ENCODE peak calls at places on chromosomes 2 and 18, in six cellular contexts. Q, S, L, V, G and F are unnamed samples.

GRCh38 chr2:67067656-67068055 is 329.5 kb upstream of the ETAA1 start:
- DNase-seq in L (no peak), G (no peak), V (no peak), S (no peak), Q (no peak), F (no peak)

GRCh38 chr2:25109822-25110221 is 58.6 kb downstream of the POMC start:
- DNase-seq in S (no peak), L (no peak), G (no peak), Q (no peak), V (no peak), F (no peak)

GRCh38 chr2:63790913-63791312 is 50.8 kb upstream of the UGP2 start:
- DNase-seq in Q (peak), G (no peak), L (no peak), V (no peak), S (peak), F (no peak)

GRCh38 chr2:179613701-179614100 is 247.7 kb downstream of the ZNF385B start:
- DNase-seq in L (no peak), Q (peak), S (peak), G (peak), V (no peak), F (no peak)

GRCh38 chr18:35050638-35051287 is 9.6 kb downstream of the MAPRE2 start:
- DNase-seq in V (no peak), G (no peak), S (peak), Q (no peak), L (no peak), F (no peak)

GRCh38 chr2:10497797-10498251 is 49.7 kb upstream of the ODC1 start:
- DNase-seq in V (peak), L (peak), S (peak), Q (peak), G (no peak), F (peak)

GRCh38 chr18:21894619-21895367 is 154.2 kb downstream of the MIB1 start:
- DNase-seq in Q (no peak), S (peak), G (no peak), L (no peak), V (no peak), F (no peak)

GRCh38 chr2:212979046-212979612 is 172.3 kb downstream of the IKZF2 start:
- DNase-seq in S (no peak), V (no peak), Q (no peak), G (no peak), L (no peak), F (no peak)

GRCh38 chr2:24225883-24226282 is 51.0 kb downstream of the FAM228A start:
- DNase-seq in V (no peak), S (no peak), L (no peak), G (no peak), Q (no peak), F (no peak)

GRCh38 chr2:128444816-128445532 is 126.3 kb upstream of the HS6ST1 start:
- DNase-seq in L (no peak), Q (no peak), V (no peak), S (no peak), G (no peak), F (no peak)

GRCh38 chr18:11533942-11534496 is 75.4 kb upstream of the SLC35G4 start:
- DNase-seq in V (no peak), L (no peak), S (no peak), G (no peak), Q (no peak), F (no peak)

GRCh38 chr2:189210250-189211075 is 30.9 kb upstream of the COL5A2 start:
- DNase-seq in S (peak), L (peak), Q (peak), G (no peak), V (no peak), F (peak)

GRCh38 chr2:164920430-164920829 is 34.9 kb downstream of the SLC38A11 start:
- DNase-seq in L (no peak), Q (peak), G (no peak), S (peak), V (no peak), F (peak)

GRCh38 chr18:2857491-2858063 is 10.8 kb downstream of the EMILIN2 start:
- DNase-seq in V (no peak), Q (no peak), S (peak), G (peak), L (peak), F (no peak)

GRCh38 chr2:238689871-238690672 is 157.8 kb upstream of the TWIST2 start:
- DNase-seq in S (no peak), L (no peak), Q (no peak), G (no peak), V (no peak), F (no peak)

GRCh38 chr2:46950314-46950713 is 34.7 kb upstream of the MCFD2 start:
- DNase-seq in L (no peak), Q (no peak), V (no peak), G (no peak), S (no peak), F (no peak)

GRCh38 chr2:164275659-164276058 is 345.6 kb downstream of the GRB14 start:
- DNase-seq in S (no peak), V (no peak), L (no peak), Q (no peak), G (no peak), F (no peak)

GRCh38 chr2:229342376-229342775 is 71.3 kb upstream of the PID1 start:
- DNase-seq in Q (peak), V (no peak), G (peak), S (peak), L (no peak), F (no peak)

GRCh38 chr18:35618703-35619102 is 37.2 kb downstream of the GALNT1 start:
- DNase-seq in S (no peak), Q (no peak), G (no peak), V (no peak), L (no peak), F (no peak)

GRCh38 chr2:232592687-232593407 is 40.6 kb upstream of the EFHD1 start:
- DNase-seq in Q (peak), V (no peak), G (no peak), S (peak), L (no peak), F (peak)

GRCh38 chr2:11938196-11938595 is 191.8 kb downstream of the LPIN1 start:
- DNase-seq in L (peak), V (no peak), S (peak), G (no peak), Q (peak), F (peak)

GRCh38 chr2:174342600-174343342 is 8.0 kb downstream of the SP9 start:
- DNase-seq in S (no peak), Q (no peak), L (no peak), V (no peak), G (no peak), F (no peak)

GRCh38 chr2:190255668-190256067 is 64.0 kb downstream of the HIBCH start:
- DNase-seq in V (no peak), Q (no peak), L (no peak), G (no peak), S (no peak), F (no peak)

GRCh38 chr2:190031971-190032623 is 30.4 kb downstream of the MSTN start:
- DNase-seq in S (no peak), Q (no peak), L (no peak), V (no peak), G (no peak), F (no peak)

GRCh38 chr2:70985956-70986355 is 7.5 kb downstream of the ANKRD53 start:
- DNase-seq in V (no peak), S (no peak), L (no peak), Q (no peak), G (no peak), F (no peak)

GRCh38 chr2:141611981-141612380 is 518.8 kb downstream of the LRP1B start:
- DNase-seq in S (peak), Q (peak), V (no peak), L (no peak), G (no peak), F (no peak)

GRCh38 chr2:8636691-8637636 is 44.9 kb upstream of the ID2 start:
- DNase-seq in G (peak), V (no peak), Q (no peak), S (peak), L (no peak), F (no peak)

GRCh38 chr2:217989221-217989948 is 13.4 kb downstream of the TNS1 start:
- DNase-seq in G (no peak), L (no peak), S (no peak), V (no peak), Q (no peak), F (no peak)

GRCh38 chr18:10140928-10141327 is 227.1 kb downstream of the VAPA start:
- DNase-seq in V (no peak), S (peak), G (no peak), Q (peak), L (no peak), F (peak)
- H3K27ac ChIP-seq in V (no peak), S (no peak), G (no peak), Q (no peak), L (no peak), F (peak)

DNA sequence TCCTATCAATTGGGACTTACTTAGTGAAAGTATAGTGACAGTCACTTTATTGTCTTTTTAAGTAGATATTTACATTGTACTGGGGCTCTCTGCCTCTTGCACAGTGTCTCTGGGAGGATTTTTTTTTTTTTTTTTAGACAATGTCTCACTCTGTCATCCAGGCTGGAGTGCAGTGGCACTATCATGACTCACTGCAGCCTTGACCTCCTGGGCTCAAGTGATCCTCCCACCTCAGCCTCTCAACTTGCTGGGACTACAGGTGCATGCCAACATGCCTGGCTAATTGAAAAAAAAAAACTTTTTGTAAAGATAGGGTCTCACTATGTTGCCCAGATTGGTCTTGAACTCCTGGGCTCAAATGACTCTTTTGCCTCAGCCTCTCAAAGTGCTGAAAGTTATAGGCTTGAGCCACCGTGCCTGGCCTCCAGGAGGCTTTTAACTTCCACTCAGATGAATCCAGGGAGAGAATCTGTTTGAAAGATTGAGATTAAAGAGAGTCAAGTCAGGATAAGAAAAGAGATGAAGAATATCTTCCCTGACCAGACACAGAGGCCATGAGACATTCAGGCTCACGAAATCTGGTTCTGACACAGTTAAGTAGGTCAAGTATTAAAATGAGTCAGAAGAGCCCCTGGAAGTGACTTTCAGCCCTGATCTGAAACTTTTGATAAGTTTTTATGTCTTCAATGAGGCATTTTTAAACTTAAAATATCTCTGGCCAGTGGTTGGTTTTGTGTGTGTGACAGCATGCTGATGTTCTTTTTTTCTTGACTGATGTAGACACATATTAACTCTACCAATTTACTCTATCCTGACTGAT is 18.3 kb downstream of the ARHGEF33 start:
- DNase-seq in S (no peak), G (no peak), Q (peak), L (no peak), V (no peak), F (no peak)
- H3K27ac ChIP-seq in S (no peak), G (no peak), Q (no peak), L (no peak), V (no peak), F (no peak)

DNA sequence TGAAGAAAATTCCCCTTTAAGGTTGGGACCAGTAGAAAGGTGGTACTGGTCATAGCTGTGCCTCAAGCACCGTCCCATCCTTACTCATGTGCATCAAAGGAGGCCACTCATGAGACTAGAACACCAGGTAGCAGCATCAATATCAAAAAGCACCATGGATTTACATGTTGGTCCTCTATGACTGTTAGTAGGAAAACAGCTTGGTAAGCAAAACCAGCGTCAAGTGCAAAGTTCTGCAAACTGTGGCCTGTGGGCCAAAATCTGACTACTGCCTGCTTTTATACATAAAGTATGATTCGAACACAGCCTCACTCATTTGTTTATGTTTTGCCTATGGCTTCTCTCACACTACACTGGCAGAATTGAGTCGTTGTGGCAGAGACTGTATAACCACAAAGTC is 119.7 kb upstream of the CTNNA2 start:
- DNase-seq in S (peak), G (no peak), Q (no peak), L (no peak), V (no peak), F (no peak)
- H3K27ac ChIP-seq in S (no peak), G (no peak), Q (no peak), L (no peak), V (no peak), F (no peak)

GRCh38 chr18:77093584-77093983 is 39.0 kb downstream of the MBP start:
- DNase-seq in V (no peak), Q (no peak), S (no peak), L (no peak), G (no peak), F (no peak)
- H3K27ac ChIP-seq in V (no peak), Q (no peak), S (no peak), L (no peak), G (no peak), F (no peak)

GRCh38 chr2:131105950-131106801 is 1.0 kb downstream of the PLEKHB2 start:
- DNase-seq in Q (peak), L (peak), S (peak), V (peak), G (peak), F (peak)
- H3K27ac ChIP-seq in Q (peak), L (peak), S (peak), V (peak), G (peak), F (peak)